ENCODE peak calls at places on chromosomes 12 and 14, in seven cellular contexts. O, X, I, V, K, Q and T are unnamed samples.

GRCh38 chr12:9347328-9348127 is 139.3 kb upstream of the PZP start:
- DNase-seq in O (no peak), X (no peak), I (no peak), V (no peak), K (no peak), Q (no peak), T (no peak)

GRCh38 chr12:13222076-13222475 is 25.6 kb downstream of the EMP1 start:
- DNase-seq in I (no peak), Q (peak; percentile 59), O (no peak), V (no peak), K (peak; percentile 34), X (no peak), T (no peak)

GRCh38 chr12:29163146-29163545 is 14.1 kb downstream of the FAR2 start:
- DNase-seq in X (no peak), V (no peak), O (no peak), Q (no peak), K (no peak), I (no peak), T (no peak)

GRCh38 chr14:75896341-75896740 is 85.5 kb downstream of the TGFB3 start:
- DNase-seq in I (no peak), K (no peak), Q (no peak), V (no peak), O (no peak), X (no peak), T (no peak)

GRCh38 chr12:9372202-9372601 is 164.0 kb upstream of the PZP start:
- DNase-seq in O (no peak), X (no peak), I (no peak), K (peak; percentile 36), V (no peak), Q (no peak), T (peak; percentile 34)

GRCh38 chr14:61334197-61334701 is 12.9 kb downstream of the PRKCH start:
- DNase-seq in X (no peak), I (no peak), K (no peak), O (no peak), Q (no peak), V (no peak), T (no peak)

GRCh38 chr12:72323881-72324280 is 51.7 kb downstream of the TRHDE start:
- DNase-seq in X (no peak), K (no peak), Q (no peak), O (no peak), I (no peak), V (no peak), T (no peak)

GRCh38 chr12:122865268-122866231 is 30.3 kb downstream of the HIP1R start:
- DNase-seq in I (peak; percentile 73), Q (peak; percentile 83), V (no peak), X (no peak), K (peak; percentile 64), O (peak; percentile 79), T (no peak)

GRCh38 chr12:46124132-46124847 is 133.9 kb upstream of the SCAF11 start:
- DNase-seq in X (no peak), K (no peak), I (no peak), V (no peak), Q (no peak), O (no peak), T (no peak)

GRCh38 chr14:24401810-24402702 is 3.3 kb downstream of the NYNRIN start:
- DNase-seq in I (no peak), X (no peak), O (no peak), K (no peak), Q (no peak), V (no peak), T (no peak)

GRCh38 chr14:24397639-24398297 is 1.0 kb upstream of the NYNRIN start:
- DNase-seq in Q (no peak), O (no peak), V (no peak), K (no peak), X (no peak), I (no peak), T (no peak)

GRCh38 chr14:24398943-24399801 is at the start of gene NYNRIN:
- DNase-seq in I (peak; percentile 37), O (peak; percentile 84), V (no peak), Q (peak; percentile 40), X (no peak), K (peak; percentile 79), T (no peak)

GRCh38 chr14:24398298-24398942 is 383 bp upstream of the NYNRIN start:
- DNase-seq in V (peak; percentile 82), O (no peak), K (peak; percentile 73), Q (no peak), I (no peak), X (no peak), T (peak; percentile 54)

GRCh38 chr14:24399981-24400718 is 1.3 kb downstream of the NYNRIN start:
- DNase-seq in V (no peak), X (no peak), I (no peak), O (no peak), K (no peak), Q (no peak), T (no peak)
- H3K27ac ChIP-seq in V (peak overlapping the region; percentile 87), X (no peak overlapping the region), I (no peak overlapping the region), O (no peak overlapping the region), K (peak overlapping the region; percentile 95), Q (no peak overlapping the region), T (peak overlapping the region; percentile 49)

GRCh38 chr14:69673578-69674305 is 62.3 kb downstream of the SUSD6 start:
- DNase-seq in X (no peak), V (no peak), Q (no peak), O (no peak), K (no peak), I (no peak), T (no peak)
- H3K4me1 ChIP-seq in X (no peaks in the 10 kb centered on the region), V (peaks cover 43% of the 10 kb centered on the region), Q (peaks cover 50% of the 10 kb centered on the region), O (peaks cover 26% of the 10 kb centered on the region), K (peaks cover 10% of the 10 kb centered on the region), I (peaks cover 7% of the 10 kb centered on the region), T (peaks cover 10% of the 10 kb centered on the region)

GRCh38 chr12:88539893-88540292 is 40.4 kb downstream of the KITLG start:
- DNase-seq in V (no peak), K (no peak), Q (no peak), X (no peak), O (no peak), I (no peak), T (no peak)
- H3K4me3 ChIP-seq in V (no peak overlapping the region), K (no peak overlapping the region), Q (no peak overlapping the region), X (no peak overlapping the region), O (no peak overlapping the region), I (no peak overlapping the region), T (no peak overlapping the region)

DNA sequence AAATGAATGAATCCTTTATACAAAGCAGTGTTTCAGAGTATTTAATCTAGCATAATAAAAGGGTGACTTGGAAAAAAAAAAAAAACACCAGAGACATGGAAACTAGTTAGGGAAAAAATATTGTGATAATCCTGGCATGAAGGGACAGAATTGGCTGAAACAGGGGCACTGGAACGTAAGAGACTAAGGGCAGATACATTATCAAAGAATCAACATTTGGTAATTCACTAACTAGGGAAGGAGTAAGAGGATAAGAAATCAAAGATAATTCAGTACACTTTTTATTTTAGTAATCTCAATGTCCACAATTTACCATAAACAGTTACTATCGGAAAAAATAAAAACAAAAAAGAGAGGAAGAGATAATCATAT is 18.2 kb downstream of the PYM1 start:
- DNase-seq in X (no peak), Q (no peak), V (no peak), K (no peak), O (no peak), I (no peak), T (no peak)
- H3K27ac ChIP-seq in X (no peak overlapping the region), Q (no peak overlapping the region), V (no peak overlapping the region), K (peak overlapping the region; percentile 61), O (no peak overlapping the region), I (peak overlapping the region; percentile 58), T (no peak overlapping the region)

GRCh38 chr14:35975814-35976213 is 149.7 kb downstream of the BRMS1L start:
- DNase-seq in O (no peak), I (no peak), K (no peak), X (no peak), Q (no peak), V (no peak), T (no peak)

GRCh38 chr14:35969310-35969709 is 143.2 kb downstream of the BRMS1L start:
- DNase-seq in V (no peak), Q (no peak), X (no peak), I (no peak), O (no peak), K (no peak), T (no peak)

GRCh38 chr14:35973770-35974169 is 147.6 kb downstream of the BRMS1L start:
- DNase-seq in V (no peak), O (no peak), I (no peak), K (no peak), Q (no peak), X (no peak), T (no peak)

GRCh38 chr14:35971965-35972630 is 146.0 kb downstream of the BRMS1L start:
- DNase-seq in I (no peak), K (no peak), V (no peak), O (no peak), X (no peak), Q (no peak), T (no peak)
- H3K4me1 ChIP-seq in I (no peaks in the 10 kb centered on the region), K (no peaks in the 10 kb centered on the region), V (no peaks in the 10 kb centered on the region), O (no peaks in the 10 kb centered on the region), X (no peaks in the 10 kb centered on the region), Q (no peaks in the 10 kb centered on the region), T (no peaks in the 10 kb centered on the region)